ENCODE peak calls at places on chromosomes 4 and X, in four cellular contexts. V is stomach, G is mammary epithelial cell, B is SJCRH30. D is an unnamed sample. For H3K9me3, the result is how much of the 10 kb centered on the place peaks cover.

GRCh38 chr4:182547435-182547834 is 304.2 kb downstream of the TENM3 start:
- DNase-seq in G (no peak), B (no peak), V (no peak), D (no peak)

GRCh38 chr4:69214716-69215115 is at the start of gene UGT2B11:
- DNase-seq in G (no peak), B (no peak), V (no peak), D (no peak)

GRCh38 chrX:28347526-28347925 is 239.7 kb upstream of the IL1RAPL1 start:
- DNase-seq in B (no peak), V (no peak), G (no peak), D (no peak)

GRCh38 chr4:5215321-5215720 is 164.0 kb downstream of the STK32B start:
- DNase-seq in G (no peak), B (no peak), V (no peak), D (no peak)

GRCh38 chrX:11151799-11152591 is 40.9 kb downstream of the HCCS start:
- DNase-seq in V (no peak), G (no peak), B (no peak), D (no peak)

GRCh38 chr4:106312377-106312776 is 3.6 kb downstream of the TBCK start:
- DNase-seq in V (no peak), B (no peak), G (no peak), D (no peak)

GRCh38 chr4:55903577-55903976 is 45.2 kb upstream of the CEP135 start:
- DNase-seq in G (no peak), B (no peak), V (no peak), D (no peak)

GRCh38 chr4:183469936-183470335 is 25.5 kb downstream of the CDKN2AIP start:
- DNase-seq in V (no peak), B (no peak), G (peak), D (no peak)

GRCh38 chr4:67762091-67762490 is 7.9 kb upstream of the GNRHR start:
- DNase-seq in B (no peak), V (no peak), G (no peak), D (peak)

GRCh38 chr4:54687887-54688841 is 30.4 kb downstream of the KIT start:
- DNase-seq in B (no peak), G (no peak), V (no peak), D (no peak)

GRCh38 chrX:71930298-71930697 is 19.7 kb downstream of the NHSL2 start:
- DNase-seq in G (no peak), B (no peak), V (no peak), D (no peak)

GRCh38 chrX:4320436-4320947 is 607.0 kb upstream of the PRKX start:
- DNase-seq in G (no peak), V (no peak), B (no peak), D (no peak)

GRCh38 chrX:151082077-151082948 is 94.1 kb upstream of the GPR50 start:
- DNase-seq in G (peak), B (peak), V (peak), D (peak)

GRCh38 chr4:113952452-113953029 is 26.9 kb downstream of the ARSJ start:
- DNase-seq in V (no peak), B (peak), G (peak), D (no peak)

GRCh38 chr4:10639100-10639499 is 45.5 kb downstream of the CLNK start:
- DNase-seq in B (no peak), G (peak), V (no peak), D (no peak)

GRCh38 chrX:40166582-40166981 is 68.8 kb upstream of the BCOR start:
- DNase-seq in V (no peak), B (no peak), G (no peak), D (no peak)

GRCh38 chrX:102345916-102346315 is 93.9 kb downstream of the NXF2B start:
- DNase-seq in G (peak), V (peak), B (peak), D (peak)

GRCh38 chrX:23779025-23779424 is 3.9 kb upstream of the SAT1 start:
- DNase-seq in V (no peak), G (peak), B (no peak), D (peak)

GRCh38 chr4:7330031-7330596 is 104.6 kb downstream of the PSAPL1 start:
- DNase-seq in G (no peak), V (no peak), B (no peak), D (no peak)

GRCh38 chr4:154642361-154642760 is 29.9 kb upstream of the FGG start:
- DNase-seq in G (peak), V (no peak), B (no peak), D (no peak)

GRCh38 chr4:24659241-24659961 is 75.0 kb upstream of the DHX15 start:
- DNase-seq in B (peak), G (no peak), V (no peak), D (no peak)

GRCh38 chrX:115894087-115894486 is 276.5 kb upstream of the AGTR2 start:
- DNase-seq in B (no peak), V (no peak), G (peak), D (no peak)

GRCh38 chr4:55442541-55442940 is 46.8 kb downstream of the TMEM165 start:
- DNase-seq in B (no peak), G (no peak), V (no peak), D (no peak)

GRCh38 chr4:139606600-139607301 is 50.7 kb upstream of the SETD7 start:
- DNase-seq in G (peak), B (peak), V (no peak), D (peak)

GRCh38 chrX:1599791-1600405 is 8.5 kb downstream of the AKAP17A start:
- DNase-seq in B (no peak), V (no peak), G (no peak), D (no peak)

GRCh38 chr4:46389301-46389761 is 597 bp downstream of the GABRA2 start:
- DNase-seq in V (no peak), B (no peak), G (peak), D (peak)

GRCh38 chr4:105558277-105558676 is 5.9 kb downstream of the ARHGEF38 start:
- DNase-seq in B (no peak), V (no peak), G (no peak), D (no peak)

DNA sequence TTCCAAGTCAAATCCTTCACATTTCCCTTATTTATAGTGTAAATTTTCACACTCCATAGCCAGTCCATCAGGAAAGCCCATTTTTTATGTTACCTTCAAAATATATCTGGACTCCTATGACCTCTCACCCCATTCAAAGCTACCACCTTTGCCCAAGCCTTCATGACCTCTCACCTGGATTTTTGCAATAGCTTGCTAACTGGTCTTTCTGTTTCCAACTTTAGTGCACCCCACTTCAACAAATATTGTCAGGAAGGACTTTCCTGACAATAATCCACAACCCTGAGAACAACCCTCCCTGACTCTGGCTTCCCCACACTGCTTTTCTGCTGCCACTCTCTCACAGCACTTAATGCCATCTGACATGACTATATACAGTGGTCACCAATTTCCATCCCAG is 33.4 kb downstream of the ASIC5 start:
- DNase-seq in V (no peak), G (no peak), B (no peak), D (no peak)
- H3K9me3 ChIP-seq in V (under half), G (under half), B (under half), D (under half)

GRCh38 chr4:186072516-186072915 is 3.6 kb downstream of the TLR3 start:
- DNase-seq in G (no peak), B (no peak), V (no peak), D (no peak)
- H3K4me3 ChIP-seq in G (no peak), B (no peak), V (no peak), D (no peak)

GRCh38 chrX:13659057-13659456 is 6.1 kb downstream of the TCEANC start:
- DNase-seq in V (no peak), G (peak), B (no peak), D (no peak)
- H3K9me3 ChIP-seq in V (under half), G (under half), B (under half), D (under half)

DNA sequence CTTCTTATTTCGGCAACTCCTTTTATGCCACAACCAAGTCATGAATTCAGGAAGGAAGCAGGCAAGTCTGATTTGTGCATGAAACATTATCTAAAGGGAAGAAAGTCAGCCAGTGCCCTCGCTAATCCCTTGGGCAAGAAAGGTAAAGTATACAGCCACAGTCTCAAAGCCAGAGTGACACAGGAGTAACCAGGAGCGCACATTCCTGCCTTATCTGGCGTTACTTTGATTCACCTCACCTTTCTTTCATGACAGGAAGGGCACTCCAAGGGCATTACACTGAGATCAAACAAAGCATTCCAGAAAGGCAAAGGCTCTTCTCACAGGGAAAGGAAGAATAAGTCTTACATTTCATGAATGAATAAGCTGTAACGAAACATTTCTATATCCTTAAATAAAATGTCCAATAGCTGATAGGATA is 38.8 kb downstream of the FAT1 start:
- DNase-seq in V (peak), G (no peak), B (no peak), D (no peak)
- H3K4me3 ChIP-seq in V (no peak), G (no peak), B (no peak), D (no peak)

GRCh38 chr4:53022162-53023100 is 160.3 kb downstream of the RASL11B start:
- DNase-seq in V (no peak), G (no peak), B (no peak), D (peak)
- H3K9me3 ChIP-seq in V (under half), G (under half), B (under half), D (under half)

DNA sequence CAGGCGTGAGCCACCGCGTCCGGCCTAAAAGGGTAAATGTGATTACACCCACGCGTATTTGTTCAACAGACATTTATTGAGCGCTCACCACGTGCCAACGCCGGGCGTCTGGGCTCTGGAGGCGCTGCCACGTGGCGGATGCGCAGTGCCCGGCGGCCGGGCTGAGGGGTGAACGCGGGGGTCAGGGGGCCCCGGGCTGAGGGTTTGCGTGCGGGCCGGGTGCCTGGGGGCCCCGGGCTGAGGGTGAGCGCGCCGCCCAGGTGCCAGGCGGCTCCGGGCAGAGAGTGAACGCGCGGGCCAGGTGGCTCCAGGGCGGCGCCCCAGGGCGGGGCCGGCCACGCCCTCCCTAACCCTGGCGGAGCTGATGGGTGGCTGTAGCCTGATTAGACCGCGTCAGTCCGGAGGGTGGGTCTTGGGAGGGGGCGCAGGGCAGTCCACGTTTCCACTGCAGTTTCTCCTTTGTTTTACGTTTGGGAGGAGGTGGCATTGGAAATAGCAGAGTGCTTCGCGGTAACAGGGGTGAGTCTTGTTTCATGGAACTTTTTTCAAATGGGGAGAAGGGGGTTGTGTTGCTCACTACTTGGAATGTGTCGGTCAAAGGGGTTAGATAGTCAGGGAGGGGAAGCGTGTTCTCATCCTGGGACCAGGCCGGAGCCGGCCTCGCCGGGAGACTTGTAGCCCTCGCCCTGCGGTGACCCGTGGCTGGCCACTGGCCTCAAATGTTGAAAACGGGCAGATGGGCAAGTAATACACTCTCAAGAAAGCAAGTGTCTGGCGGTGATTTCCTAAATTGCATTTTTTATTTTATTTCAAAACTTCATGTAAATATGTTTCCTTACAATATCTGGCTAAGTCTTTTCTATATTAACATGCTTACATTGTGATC is at the start of gene ZFP42:
- DNase-seq in V (no peak), G (no peak), B (no peak), D (no peak)
- H3K4me3 ChIP-seq in V (no peak), G (no peak), B (no peak), D (no peak)

GRCh38 chrX:153462291-153462690 is 8.1 kb downstream of the HAUS7 start:
- DNase-seq in B (no peak), G (no peak), V (no peak), D (no peak)
- H3K9me3 ChIP-seq in B (under half), G (under half), V (under half), D (under half)

D was measured in MG63.